ENCODE peak calls at places on chromosomes 3 and 15, in seven cellular contexts. I is pancreas, G is fibroblast of pulmonary artery, R is esophagus muscularis mucosa, U is colonic mucosa, V is breast epithelium, Z is coronary artery. X is an unnamed sample.

GRCh38 chr3:14181253-14181652 is 2.6 kb downstream of the LSM3 start:
- DNase-seq in I (no peak), G (no peak), R (no peak), U (no peak), V (no peak), Z (no peak), X (no peak)

GRCh38 chr3:58559586-58559985 is 17.6 kb downstream of the FAM107A start:
- DNase-seq in I (peak; percentile 4), G (no peak), R (no peak), U (no peak), V (no peak), Z (no peak), X (no peak)

GRCh38 chr15:94080416-94080815 is 150.9 kb upstream of the MCTP2 start:
- DNase-seq in I (no peak), G (no peak), R (peak; percentile 89), U (no peak), V (no peak), Z (no peak), X (peak; percentile 92)

GRCh38 chr15:57437564-57437963 is 61.3 kb downstream of the CGNL1 start:
- DNase-seq in I (no peak), G (no peak), R (no peak), U (no peak), V (no peak), Z (no peak), X (no peak)

GRCh38 chr15:42035362-42035761 is 14.5 kb upstream of the PLA2G4E start:
- DNase-seq in I (no peak), G (peak; percentile 58), R (no peak), U (peak; percentile 64), V (no peak), Z (no peak), X (peak; percentile 97)

GRCh38 chr3:53803816-53804545 is 42.2 kb downstream of the CHDH start:
- DNase-seq in I (no peak), G (no peak), R (no peak), U (no peak), V (no peak), Z (no peak), X (no peak)

GRCh38 chr3:133949438-133949837 is 53.8 kb upstream of the RAB6B start:
- DNase-seq in I (no peak), G (peak; percentile 82), R (no peak), U (no peak), V (no peak), Z (no peak), X (no peak)

GRCh38 chr3:29170894-29171582 is 109.8 kb upstream of the RBMS3 start:
- DNase-seq in I (no peak), G (peak; percentile 71), R (no peak), U (no peak), V (no peak), Z (no peak), X (no peak)

GRCh38 chr15:62757535-62757934 is 285.0 kb upstream of the TPM1 start:
- DNase-seq in I (no peak), G (no peak), R (no peak), U (no peak), V (no peak), Z (peak; percentile 59), X (no peak)

GRCh38 chr3:33936171-33936920 is 137.9 kb downstream of the PDCD6IP start:
- DNase-seq in I (no peak), G (no peak), R (peak; percentile 53), U (no peak), V (no peak), Z (no peak), X (no peak)

GRCh38 chr15:42366151-42366550 is 6.8 kb downstream of the CAPN3 start:
- DNase-seq in I (no peak), G (no peak), R (no peak), U (no peak), V (no peak), Z (no peak), X (no peak)

GRCh38 chr15:42184313-42184712 is 23.8 kb downstream of the VPS39 start:
- DNase-seq in I (peak; percentile 22), G (no peak), R (no peak), U (no peak), V (no peak), Z (no peak), X (no peak)

GRCh38 chr15:90592144-90592887 is 62.6 kb downstream of the CRTC3 start:
- DNase-seq in I (no peak), G (peak; percentile 77), R (no peak), U (no peak), V (no peak), Z (no peak), X (peak; percentile 79)

GRCh38 chr15:66405605-66406004 is 18.9 kb downstream of the MAP2K1 start:
- DNase-seq in I (no peak), G (peak; percentile 56), R (no peak), U (no peak), V (no peak), Z (no peak), X (no peak)

GRCh38 chr3:172351895-172352466 is 96.3 kb downstream of the GHSR start:
- DNase-seq in I (no peak), G (no peak), R (no peak), U (no peak), V (no peak), Z (no peak), X (no peak)

GRCh38 chr3:16338999-16339398 is 74.0 kb downstream of the OXNAD1 start:
- DNase-seq in I (no peak), G (peak; percentile 98), R (no peak), U (no peak), V (no peak), Z (no peak), X (peak; percentile 89)

DNA sequence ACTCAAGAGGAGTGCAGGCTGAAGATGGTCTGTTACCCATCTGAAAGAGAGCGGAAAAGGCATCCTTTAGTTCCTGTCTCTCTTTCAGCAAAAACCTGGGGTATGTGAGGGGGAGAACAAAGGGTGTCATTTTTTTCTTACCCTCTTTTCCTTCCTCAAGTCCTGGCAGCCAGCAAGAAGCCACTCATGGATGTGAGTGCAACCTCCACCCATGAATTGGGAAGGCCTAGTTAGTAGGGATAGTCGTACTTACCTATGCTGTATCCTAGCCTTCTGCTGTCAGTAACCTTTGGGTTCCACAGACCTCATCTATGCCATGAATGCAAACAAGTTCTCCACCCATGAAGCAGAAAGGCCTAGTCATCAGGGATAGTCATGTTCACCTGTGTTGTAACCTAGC is 472.8 kb downstream of the ZIC1 start:
- DNase-seq in I (no peak), G (no peak), R (no peak), U (no peak), V (no peak), Z (no peak), X (no peak)
- H3K4me3 ChIP-seq in I (no peak overlapping the region), G (no peak overlapping the region), R (no peak overlapping the region), U (no peak overlapping the region), V (no peak overlapping the region), Z (no peak overlapping the region), X (no peak overlapping the region)

DNA sequence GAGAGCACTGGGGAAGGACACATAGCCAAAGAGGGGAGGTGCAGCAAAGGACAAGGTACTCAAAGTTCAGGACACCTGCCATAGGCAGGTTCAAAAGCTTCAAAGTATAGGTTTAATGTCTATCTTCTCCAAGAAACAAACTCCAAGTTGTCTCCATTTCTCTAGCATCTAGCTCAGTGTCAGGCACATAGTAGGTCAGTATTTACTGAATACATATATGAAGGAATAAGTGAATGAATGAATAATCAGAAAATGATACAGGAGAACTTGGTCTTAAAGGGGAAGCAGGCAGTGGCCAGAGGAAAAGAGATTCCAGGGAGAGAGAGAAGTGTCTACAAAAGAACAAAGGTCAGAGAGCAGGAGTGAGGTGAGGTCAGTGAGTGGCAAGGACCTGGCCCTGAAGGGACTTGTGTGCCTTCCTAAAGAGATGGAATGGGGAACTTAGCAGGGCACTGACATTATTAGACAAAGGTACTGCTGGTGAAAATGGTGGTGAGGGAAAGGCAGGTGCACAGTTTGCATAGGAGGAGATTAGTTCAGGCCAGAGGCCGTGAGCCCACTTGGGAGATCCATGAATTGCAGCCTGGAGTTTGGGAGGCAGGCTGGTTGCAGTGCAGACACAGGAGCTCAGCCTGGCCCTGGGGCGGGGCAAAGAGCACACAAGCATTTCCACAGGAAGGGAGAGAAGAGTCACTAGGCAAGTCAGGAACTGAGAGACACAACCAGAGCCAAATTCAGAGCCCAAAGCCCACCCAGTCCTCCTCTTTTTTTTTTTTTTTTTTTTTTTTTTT is 21.4 kb downstream of the TBC1D2B start:
- DNase-seq in I (no peak), G (peak; percentile 36), R (no peak), U (peak; percentile 76), V (no peak), Z (peak; percentile 74), X (peak; percentile 41)
- H3K4me3 ChIP-seq in I (no peak overlapping the region), G (no peak overlapping the region), R (no peak overlapping the region), U (no peak overlapping the region), V (no peak overlapping the region), Z (no peak overlapping the region), X (no peak overlapping the region)

DNA sequence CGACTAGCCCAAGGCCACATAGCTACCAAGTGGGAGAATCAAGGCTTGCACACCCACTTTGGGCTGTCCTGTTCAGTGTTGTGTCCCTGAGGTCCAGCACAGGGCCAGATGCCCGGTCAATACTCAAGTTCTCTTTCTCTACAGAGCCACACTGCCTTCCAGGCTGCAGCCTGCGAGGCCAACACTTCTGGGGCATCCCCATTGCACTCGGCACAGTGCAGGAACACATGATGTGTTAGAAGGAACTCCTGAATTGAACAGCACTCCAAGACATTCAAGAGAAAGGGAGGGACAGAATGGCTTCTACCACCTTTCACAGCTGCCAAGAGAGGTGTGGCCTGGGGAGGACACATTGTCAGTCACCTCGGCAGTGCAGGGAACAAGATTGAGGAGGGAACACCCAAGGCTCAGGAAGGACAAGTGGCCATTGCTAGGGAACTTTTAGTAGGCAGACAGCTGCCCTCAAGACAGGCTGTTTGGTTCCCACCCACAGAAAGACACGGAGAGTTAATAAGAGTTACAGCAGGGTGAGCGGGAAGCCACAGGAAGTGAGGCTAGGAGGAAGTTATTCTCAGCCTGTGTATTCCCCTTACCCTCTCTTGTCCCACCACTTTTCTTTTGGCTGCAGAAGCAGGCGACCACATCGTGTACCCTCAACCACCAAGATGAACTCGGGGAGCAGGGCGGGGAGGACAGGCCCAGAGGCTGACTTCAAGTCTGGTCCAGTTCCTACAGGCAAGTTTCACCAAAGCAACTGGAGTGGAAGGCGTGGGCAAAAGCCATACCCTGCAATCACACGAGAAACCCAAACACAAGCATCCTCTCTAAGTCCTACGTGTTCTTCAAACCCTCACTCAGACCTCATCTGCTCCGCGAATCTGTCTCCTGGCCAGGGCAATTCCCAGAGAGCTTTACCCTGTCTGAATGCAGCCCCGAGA is 69.4 kb downstream of the SRGAP3 start:
- DNase-seq in I (no peak), G (no peak), R (no peak), U (no peak), V (no peak), Z (no peak), X (no peak)
- H3K4me3 ChIP-seq in I (no peak overlapping the region), G (no peak overlapping the region), R (no peak overlapping the region), U (no peak overlapping the region), V (no peak overlapping the region), Z (no peak overlapping the region), X (no peak overlapping the region)

GRCh38 chr3:69232447-69232846 is 110.1 kb upstream of the LMOD3 start:
- DNase-seq in I (no peak), G (no peak), R (peak; percentile 70), U (no peak), V (no peak), Z (no peak), X (no peak)

GRCh38 chr3:69240651-69241578 is 118.5 kb upstream of the LMOD3 start:
- DNase-seq in I (no peak), G (peak; percentile 60), R (no peak), U (no peak), V (no peak), Z (no peak), X (no peak)

GRCh38 chr3:69241769-69242168 is 119.4 kb upstream of the LMOD3 start:
- DNase-seq in I (no peak), G (no peak), R (no peak), U (no peak), V (no peak), Z (no peak), X (no peak)

GRCh38 chr3:69239063-69239462 is 116.7 kb upstream of the LMOD3 start:
- DNase-seq in I (no peak), G (no peak), R (no peak), U (no peak), V (no peak), Z (no peak), X (no peak)

GRCh38 chr3:69236808-69237707 is 114.7 kb upstream of the LMOD3 start:
- DNase-seq in I (no peak), G (no peak), R (no peak), U (peak; percentile 55), V (no peak), Z (no peak), X (peak; percentile 18)
- H3K4me3 ChIP-seq in I (no peak overlapping the region), G (peak overlapping the region; percentile 45), R (peak overlapping the region; percentile 14), U (peak overlapping the region; percentile 2), V (peak overlapping the region; percentile 29), Z (no peak overlapping the region), X (no peak overlapping the region)

X was measured in bronchial epithelial cell.